ENCODE peak calls at places on chromosome 4, in five cellular contexts. M is coronary artery, B is brain microvascular endothelial cell, T is stomach, R is astrocyte of the spinal cord. K is an unnamed sample.

GRCh38 chr4:104747635-104748034 is 252.9 kb upstream of the CXXC4 start:
- DNase-seq in M (no peak), B (no peak), T (no peak), R (no peak), K (no peak)

GRCh38 chr4:179029683-179030082 is 1587.4 kb upstream of the AGA start:
- DNase-seq in M (no peak), B (no peak), T (no peak), R (no peak), K (no peak)

GRCh38 chr4:55297346-55297745 is 48.7 kb upstream of the SRD5A3 start:
- DNase-seq in M (no peak), B (peak), T (peak), R (peak), K (no peak)

GRCh38 chr4:108168213-108168671 is 490 bp downstream of the LEF1 start:
- DNase-seq in M (no peak), B (no peak), T (no peak), R (peak), K (no peak)

GRCh38 chr4:153497988-153498967 is 32.1 kb downstream of the TMEM131L start:
- DNase-seq in M (no peak), B (peak), T (no peak), R (peak), K (no peak)

GRCh38 chr4:118774321-118774720 is 61.6 kb downstream of the SEC24D start:
- DNase-seq in M (no peak), B (no peak), T (no peak), R (no peak), K (no peak)

GRCh38 chr4:7364979-7365378 is 69.8 kb downstream of the PSAPL1 start:
- DNase-seq in M (no peak), B (no peak), T (no peak), R (no peak), K (no peak)

GRCh38 chr4:185134176-185134869 is 8.7 kb upstream of the SLC25A4 start:
- DNase-seq in M (no peak), B (no peak), T (no peak), R (peak), K (no peak)

GRCh38 chr4:103050736-103051436 is 25.7 kb downstream of the SLC9B2 start:
- DNase-seq in M (no peak), B (no peak), T (no peak), R (no peak), K (no peak)

GRCh38 chr4:167210166-167210565 is 24.1 kb downstream of the SPOCK3 start:
- DNase-seq in M (no peak), B (no peak), T (no peak), R (no peak), K (no peak)

GRCh38 chr4:71526626-71527406 is 188.0 kb downstream of the SLC4A4 start:
- DNase-seq in M (no peak), B (no peak), T (no peak), R (no peak), K (no peak)

GRCh38 chr4:111982089-111982488 is 163.2 kb upstream of the FAM241A start:
- DNase-seq in M (no peak), B (no peak), T (no peak), R (no peak), K (no peak)

GRCh38 chr4:45453258-45453841 is 670.5 kb downstream of the GABRG1 start:
- DNase-seq in M (no peak), B (no peak), T (no peak), R (peak), K (peak)

GRCh38 chr4:119314356-119314755 is 7.6 kb downstream of the FABP2 start:
- DNase-seq in M (no peak), B (no peak), T (no peak), R (peak), K (no peak)

GRCh38 chr4:80309301-80310004 is 26.1 kb upstream of the CFAP299 start:
- DNase-seq in M (no peak), B (peak), T (no peak), R (peak), K (peak)

GRCh38 chr4:85243857-85244256 is 231.1 kb upstream of the ARHGAP24 start:
- DNase-seq in M (no peak), B (no peak), T (no peak), R (no peak), K (no peak)

GRCh38 chr4:6591781-6592180 is 16.8 kb downstream of the MAN2B2 start:
- DNase-seq in M (no peak), B (no peak), T (no peak), R (no peak), K (no peak)

GRCh38 chr4:89915151-89915550 is 20.5 kb downstream of the MMRN1 start:
- DNase-seq in M (no peak), B (no peak), T (no peak), R (no peak), K (no peak)

GRCh38 chr4:147194604-147195003 is 248.9 kb upstream of the TTC29 start:
- DNase-seq in M (no peak), B (peak), T (no peak), R (no peak), K (no peak)
- H3K4me3 ChIP-seq in M (peak), B (no peak), T (no peak), R (no peak), K (no peak)

DNA sequence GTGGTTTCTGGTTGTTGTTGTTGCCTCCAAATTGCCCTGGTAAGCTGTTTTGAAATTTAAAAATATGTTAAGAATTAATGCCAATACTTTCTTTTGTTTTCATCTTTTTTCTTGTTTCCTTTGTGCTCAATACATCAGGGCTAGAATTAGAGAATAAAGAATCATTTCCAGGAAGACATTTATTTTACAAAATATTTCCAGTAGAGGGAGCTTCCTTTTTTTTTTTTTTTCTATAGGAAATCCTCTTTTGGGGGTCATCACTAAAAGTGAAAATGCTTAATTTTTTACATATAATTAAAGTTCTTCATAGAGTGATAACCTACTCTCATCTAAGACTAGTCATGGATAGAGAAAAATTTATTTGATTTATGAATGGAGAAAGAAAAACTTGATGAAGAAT is 2.4 kb downstream of the GLRA3 start:
- DNase-seq in M (no peak), B (no peak), T (no peak), R (no peak), K (no peak)
- TF ChIP-seq CTCF in M (no peak), B (no peak), T (no peak), R (no peak), K (no peak)

DNA sequence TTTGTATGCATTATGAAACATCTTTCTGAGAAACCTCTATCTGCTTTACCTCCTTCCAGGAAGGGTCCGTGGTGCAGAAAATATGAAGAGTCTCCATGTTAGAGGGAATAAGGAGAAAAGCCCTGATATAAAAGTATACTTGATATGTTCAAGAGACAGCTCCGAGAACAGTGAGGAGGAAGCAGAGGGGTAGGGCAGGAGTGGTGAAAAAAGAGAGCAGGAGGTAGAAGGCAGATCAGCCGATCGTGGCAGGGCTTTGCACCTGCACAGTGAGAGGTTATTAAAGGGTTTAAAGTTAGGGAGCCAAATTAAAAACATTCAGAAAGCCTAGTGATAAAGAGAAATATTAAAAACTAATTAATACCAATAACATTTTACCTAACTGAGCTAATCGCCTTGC is 419.7 kb downstream of the FAT4 start:
- DNase-seq in M (no peak), B (no peak), T (no peak), R (no peak), K (no peak)
- H3K4me3 ChIP-seq in M (no peak), B (no peak), T (no peak), R (no peak), K (no peak)

DNA sequence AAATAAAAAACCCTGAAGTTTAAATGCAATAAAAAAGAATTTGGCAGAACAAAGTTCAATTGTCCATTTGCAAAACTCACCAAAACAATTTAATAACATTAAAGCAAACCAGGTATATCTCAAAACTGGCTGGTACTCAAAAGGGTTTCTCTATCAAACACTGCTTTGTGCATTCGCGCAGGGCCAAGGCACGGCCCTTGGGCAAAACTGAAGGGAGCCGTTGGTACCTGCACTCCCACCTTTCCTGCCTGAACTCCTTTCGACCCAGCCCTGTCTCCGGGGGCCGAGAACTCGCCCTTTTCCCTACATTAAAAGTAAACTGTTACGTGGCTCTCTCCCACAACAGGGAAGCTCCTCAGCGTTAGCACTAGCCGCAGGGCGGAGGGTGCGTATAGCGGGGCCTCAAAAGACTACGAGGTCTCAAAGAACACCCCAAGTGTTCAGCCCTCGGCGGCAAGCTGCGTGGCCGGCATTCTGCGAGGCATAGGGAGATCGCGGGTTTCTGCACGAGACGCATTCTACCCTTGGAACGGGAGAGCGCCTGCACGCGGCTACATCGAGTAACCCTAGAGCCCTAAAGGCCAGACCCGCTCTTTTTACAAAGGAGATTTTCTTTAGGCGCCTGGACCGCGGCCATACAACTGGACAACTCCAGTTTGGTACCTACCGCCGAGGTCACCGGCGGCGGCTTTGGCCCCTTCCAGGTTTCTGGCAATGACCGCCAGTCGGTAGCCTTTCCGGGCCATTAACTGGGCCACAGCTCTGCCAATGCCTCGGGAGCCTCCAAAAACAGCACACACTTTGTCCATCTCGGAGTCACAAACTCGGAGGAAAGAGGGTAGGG is 552 bp downstream of the CBR4 start:
- DNase-seq in M (peak), B (peak), T (peak), R (peak), K (peak)
- TF ChIP-seq CTCF in M (peak), B (peak), T (no peak), R (peak), K (peak)

GRCh38 chr4:169252339-169253086 is 18.2 kb downstream of the SH3RF1 start:
- DNase-seq in M (no peak), B (peak), T (no peak), R (peak), K (no peak)
- H3K4me3 ChIP-seq in M (no peak), B (no peak), T (no peak), R (no peak), K (no peak)

K was measured in epithelial cell of proximal tubule.